ENCODE peak calls at places on chromosome 1, in nine cellular contexts. H is T-cell, J is AG10803, C is COLO829, A is NCI-H345, N is NCI-H1048, K is fibroblast of lung, Y is GM23338, E is COR-L47. D is an unnamed sample.

GRCh38 chr1:237814319-237814924 is 76.3 kb downstream of the ZP4 start:
- DNase-seq in H (no peak), J (no peak), C (no peak), A (no peak), N (no peak), K (peak; percentile 13), Y (peak; percentile 81), E (no peak), D (no peak)

GRCh38 chr1:245086389-245086969 is 68.3 kb upstream of the KIF26B start:
- DNase-seq in H (no peak), J (peak; percentile 77), C (no peak), A (no peak), N (no peak), K (peak; percentile 73), Y (no peak), E (no peak), D (no peak)

GRCh38 chr1:118785246-118785645 is 202.9 kb downstream of the TBX15 start:
- DNase-seq in H (no peak), J (peak; percentile 14), C (peak; percentile 2), A (no peak), N (no peak), K (peak; percentile 1), Y (no peak), E (no peak), D (no peak)

GRCh38 chr1:184028854-184029623 is 8.5 kb downstream of the COLGALT2 start:
- DNase-seq in H (no peak), J (no peak), C (peak; percentile 42), A (no peak), N (no peak), K (no peak), Y (no peak), E (no peak), D (no peak)

GRCh38 chr1:198175418-198176170 is 18.8 kb downstream of the NEK7 start:
- DNase-seq in H (no peak), J (peak; percentile 45), C (no peak), A (no peak), N (no peak), K (peak; percentile 77), Y (no peak), E (no peak), D (no peak)

GRCh38 chr1:172954476-172955150 is 96.1 kb downstream of the TNFSF18 start:
- DNase-seq in H (no peak), J (no peak), C (no peak), A (no peak), N (no peak), K (no peak), Y (no peak), E (no peak), D (no peak)

GRCh38 chr1:152869808-152870419 is 8.2 kb upstream of the SMCP start:
- DNase-seq in H (peak; percentile 6), J (peak; percentile 63), C (peak; percentile 81), A (peak; percentile 75), N (peak; percentile 80), K (peak; percentile 45), Y (peak; percentile 88), E (peak; percentile 39), D (no peak)

GRCh38 chr1:207920481-207921050 is 9.6 kb upstream of the CD34 start:
- DNase-seq in H (no peak), J (peak; percentile 71), C (no peak), A (no peak), N (no peak), K (no peak), Y (no peak), E (no peak), D (no peak)

GRCh38 chr1:206469411-206469932 is 804 bp upstream of the IKBKE start:
- DNase-seq in H (no peak), J (no peak), C (no peak), A (no peak), N (no peak), K (no peak), Y (peak; percentile 9), E (no peak), D (no peak)

GRCh38 chr1:43754892-43755291 is 47.6 kb downstream of the ST3GAL3 start:
- DNase-seq in H (no peak), J (no peak), C (no peak), A (no peak), N (no peak), K (no peak), Y (no peak), E (no peak), D (no peak)

GRCh38 chr1:205286335-205286950 is 35.1 kb downstream of the NUAK2 start:
- DNase-seq in H (peak; percentile 22), J (peak; percentile 51), C (no peak), A (no peak), N (no peak), K (peak; percentile 86), Y (no peak), E (no peak), D (peak; percentile 73)

GRCh38 chr1:6819641-6820040 is 34.4 kb downstream of the CAMTA1 start:
- DNase-seq in H (no peak), J (peak; percentile 45), C (no peak), A (no peak), N (no peak), K (peak; percentile 66), Y (no peak), E (no peak), D (no peak)

GRCh38 chr1:239179001-239179400 is 207.4 kb upstream of the CHRM3 start:
- DNase-seq in H (no peak), J (no peak), C (no peak), A (no peak), N (no peak), K (no peak), Y (no peak), E (no peak), D (no peak)

GRCh38 chr1:113990966-113991365 is 11.7 kb downstream of the OLFML3 start:
- DNase-seq in H (no peak), J (no peak), C (no peak), A (no peak), N (no peak), K (no peak), Y (no peak), E (no peak), D (no peak)

GRCh38 chr1:70205076-70205436 is 323 bp downstream of the LRRC40 start:
- DNase-seq in H (no peak), J (no peak), C (no peak), A (no peak), N (no peak), K (no peak), Y (no peak), E (no peak), D (no peak)

GRCh38 chr1:110356379-110356778 is 17.2 kb downstream of the RBM15 start:
- DNase-seq in H (no peak), J (no peak), C (no peak), A (no peak), N (no peak), K (peak; percentile 20), Y (no peak), E (no peak), D (no peak)